ENCODE peak calls at places on chromosomes 13 and 19, in ten cellular contexts. Y is brain microvascular endothelial cell, Q is epithelial cell of esophagus, W is fibroblast of pulmonary artery, J is prostate gland, Z is fibroblast of lung, S is body of pancreas, E is coronary artery, O is tibial nerve, R is BJ. K is an unnamed sample.

GRCh38 chr13:54563286-54563685 is 1534.7 kb downstream of the OLFM4 start:
- DNase-seq in S (no peak), W (no peak), Y (no peak), R (no peak), Z (no peak), Q (no peak), J (no peak), E (no peak), O (no peak), K (no peak)

GRCh38 chr13:35014606-35015005 is 72.5 kb downstream of the NBEA start:
- DNase-seq in Q (no peak), J (no peak), W (no peak), S (no peak), Z (no peak), E (no peak), Y (no peak), O (no peak), R (no peak), K (no peak)

GRCh38 chr13:31204592-31204991 is 4.8 kb downstream of the B3GLCT start:
- DNase-seq in S (no peak), R (peak), O (no peak), E (no peak), Y (peak), W (peak), J (no peak), Z (peak), Q (peak), K (no peak)

GRCh38 chr13:22027561-22027960 is 356.7 kb downstream of the FGF9 start:
- DNase-seq in Z (no peak), Q (no peak), W (no peak), O (no peak), J (no peak), R (no peak), S (no peak), Y (no peak), E (no peak), K (no peak)

GRCh38 chr19:49570138-49570856 is 10.1 kb downstream of the NOSIP start:
- DNase-seq in R (no peak), J (peak), E (no peak), O (no peak), S (peak), W (peak), Z (peak), Q (peak), Y (peak), K (peak)

GRCh38 chr19:307111-307531 is 15.9 kb upstream of the PLPP2 start:
- DNase-seq in Y (no peak), S (no peak), J (no peak), R (no peak), Z (no peak), Q (no peak), E (no peak), W (no peak), O (no peak), K (no peak)

GRCh38 chr19:4516939-4517300 is 1.4 kb downstream of the PLIN4 start:
- DNase-seq in S (no peak), Z (no peak), Y (no peak), E (no peak), J (no peak), W (no peak), Q (no peak), O (no peak), R (no peak), K (no peak)

GRCh38 chr13:113170503-113170902 is 12.1 kb downstream of the PROZ start:
- DNase-seq in S (no peak), W (no peak), Q (no peak), E (no peak), Y (no peak), J (no peak), Z (no peak), O (no peak), R (no peak), K (no peak)

GRCh38 chr19:3723883-3724282 is 15.7 kb downstream of the TJP3 start:
- DNase-seq in J (no peak), Z (no peak), R (no peak), Q (no peak), S (no peak), E (no peak), W (no peak), O (no peak), Y (no peak), K (no peak)

GRCh38 chr19:45780448-45781281 is 1.6 kb downstream of the DMPK start:
- DNase-seq in Y (no peak), O (no peak), S (no peak), J (no peak), Q (no peak), W (no peak), Z (no peak), R (no peak), E (no peak), K (no peak)
- H3K4me3 ChIP-seq in Y (no peak), O (peak), S (no peak), J (peak), Q (no peak), W (no peak), Z (peak), R (peak), E (peak), K (peak)

GRCh38 chr19:6198896-6199239 is 63.4 kb downstream of the ACSBG2 start:
- DNase-seq in O (no peak), R (no peak), Y (no peak), W (no peak), E (no peak), Z (no peak), S (no peak), J (no peak), Q (no peak), K (no peak)
- TF ChIP-seq CTCF in O (no peak), R (no peak), Y (no peak), W (no peak), E (no peak), Z (no peak), S (no peak), J (no peak), Q (no peak), K (no peak)

GRCh38 chr19:1496714-1497577 is 6.0 kb downstream of the REEP6 start:
- DNase-seq in Q (no peak), O (no peak), W (no peak), Z (no peak), S (no peak), R (no peak), J (no peak), E (no peak), Y (no peak), K (no peak)
- H3K4me3 ChIP-seq in Q (no peak), O (no peak), W (no peak), Z (no peak), S (no peak), R (no peak), J (no peak), E (no peak), Y (no peak), K (no peak)

GRCh38 chr19:58406818-58407657 is 1.4 kb upstream of the ZNF584 start:
- DNase-seq in Y (no peak), E (no peak), O (no peak), Z (no peak), W (no peak), J (no peak), S (no peak), Q (no peak), R (no peak), K (no peak)
- TF ChIP-seq CTCF in Y (peak), E (no peak), O (peak), Z (peak), W (peak), J (no peak), S (no peak), Q (peak), R (peak), K (peak)

GRCh38 chr13:41634407-41634806 is 177.1 kb downstream of the RGCC start:
- DNase-seq in J (no peak), R (no peak), Q (no peak), Z (no peak), E (no peak), W (no peak), Y (no peak), S (no peak), O (no peak), K (no peak)
- H3K4me3 ChIP-seq in J (no peak), R (no peak), Q (no peak), Z (no peak), E (no peak), W (no peak), Y (no peak), S (no peak), O (no peak), K (no peak)